ENCODE peak calls at places on chromosome 6, in eight cellular contexts. One of them, this sample, is unnamed.

GRCh38 chr6:85574932-85575598 is 18.6 kb downstream of the SNX14 start:
- DNase-seq in IMR-90: peak; percentile 89
- DNase-seq in psoas muscle: no peak
- DNase-seq in mammary epithelial cell: peak; percentile 87
- DNase-seq in right cardiac atrium: no peak
- DNase-seq in CD8-positive, alpha-beta memory T cell: no peak
- DNase-seq in PC-3: peak; percentile 70
- DNase-seq in body of pancreas: no peak
- DNase-seq in this sample: peak; percentile 68

GRCh38 chr6:357261-357790 is 34.2 kb upstream of the IRF4 start:
- DNase-seq in IMR-90: no peak
- DNase-seq in psoas muscle: no peak
- DNase-seq in mammary epithelial cell: no peak
- DNase-seq in right cardiac atrium: no peak
- DNase-seq in CD8-positive, alpha-beta memory T cell: no peak
- DNase-seq in PC-3: no peak
- DNase-seq in body of pancreas: no peak
- DNase-seq in this sample: no peak

GRCh38 chr6:163427498-163428254 is 13.2 kb downstream of the QKI start:
- DNase-seq in IMR-90: peak; percentile 82
- DNase-seq in psoas muscle: no peak
- DNase-seq in mammary epithelial cell: peak; percentile 69
- DNase-seq in right cardiac atrium: no peak
- DNase-seq in CD8-positive, alpha-beta memory T cell: no peak
- DNase-seq in PC-3: peak; percentile 47
- DNase-seq in body of pancreas: no peak
- DNase-seq in this sample: no peak

GRCh38 chr6:16338577-16339262 is 100.3 kb downstream of the GMPR start:
- DNase-seq in IMR-90: peak; percentile 100
- DNase-seq in psoas muscle: peak; percentile 81
- DNase-seq in mammary epithelial cell: peak; percentile 86
- DNase-seq in right cardiac atrium: peak; percentile 76
- DNase-seq in CD8-positive, alpha-beta memory T cell: no peak
- DNase-seq in PC-3: peak; percentile 97
- DNase-seq in body of pancreas: peak; percentile 30
- DNase-seq in this sample: peak; percentile 59

GRCh38 chr6:134626589-134626988 is 308.7 kb upstream of the SGK1 start:
- DNase-seq in IMR-90: no peak
- DNase-seq in psoas muscle: no peak
- DNase-seq in mammary epithelial cell: no peak
- DNase-seq in right cardiac atrium: no peak
- DNase-seq in CD8-positive, alpha-beta memory T cell: no peak
- DNase-seq in PC-3: no peak
- DNase-seq in body of pancreas: no peak
- DNase-seq in this sample: no peak

GRCh38 chr6:15387118-15387517 is 141.2 kb downstream of the JARID2 start:
- DNase-seq in IMR-90: peak; percentile 69
- DNase-seq in psoas muscle: no peak
- DNase-seq in mammary epithelial cell: no peak
- DNase-seq in right cardiac atrium: no peak
- DNase-seq in CD8-positive, alpha-beta memory T cell: no peak
- DNase-seq in PC-3: no peak
- DNase-seq in body of pancreas: no peak
- DNase-seq in this sample: no peak

GRCh38 chr6:90483116-90483839 is 103.6 kb downstream of the MAP3K7 start:
- DNase-seq in IMR-90: peak; percentile 49
- DNase-seq in psoas muscle: no peak
- DNase-seq in mammary epithelial cell: peak; percentile 32
- DNase-seq in right cardiac atrium: no peak
- DNase-seq in CD8-positive, alpha-beta memory T cell: no peak
- DNase-seq in PC-3: peak; percentile 51
- DNase-seq in body of pancreas: no peak
- DNase-seq in this sample: no peak

GRCh38 chr6:149821492-149821891 is 42.7 kb downstream of the LRP11 start:
- DNase-seq in IMR-90: no peak
- DNase-seq in psoas muscle: no peak
- DNase-seq in mammary epithelial cell: no peak
- DNase-seq in right cardiac atrium: no peak
- DNase-seq in CD8-positive, alpha-beta memory T cell: no peak
- DNase-seq in PC-3: no peak
- DNase-seq in body of pancreas: no peak
- DNase-seq in this sample: no peak

GRCh38 chr6:90274481-90275030 is 22.1 kb downstream of the BACH2 start:
- DNase-seq in IMR-90: no peak
- DNase-seq in psoas muscle: no peak
- DNase-seq in mammary epithelial cell: no peak
- DNase-seq in right cardiac atrium: peak; percentile 41
- DNase-seq in CD8-positive, alpha-beta memory T cell: peak; percentile 82
- DNase-seq in PC-3: no peak
- DNase-seq in body of pancreas: no peak
- DNase-seq in this sample: no peak

GRCh38 chr6:35811699-35811995 is 6.5 kb downstream of the LHFPL5 start:
- DNase-seq in IMR-90: no peak
- DNase-seq in psoas muscle: no peak
- DNase-seq in mammary epithelial cell: no peak
- DNase-seq in right cardiac atrium: no peak
- DNase-seq in CD8-positive, alpha-beta memory T cell: no peak
- DNase-seq in PC-3: no peak
- DNase-seq in body of pancreas: no peak
- DNase-seq in this sample: no peak

GRCh38 chr6:34273242-34273805 is 24.5 kb upstream of the SMIM29 start:
- DNase-seq in IMR-90: peak; percentile 26
- DNase-seq in psoas muscle: peak; percentile 34
- DNase-seq in mammary epithelial cell: no peak
- DNase-seq in right cardiac atrium: peak; percentile 78
- DNase-seq in CD8-positive, alpha-beta memory T cell: no peak
- DNase-seq in PC-3: no peak
- DNase-seq in body of pancreas: peak; percentile 44
- DNase-seq in this sample: no peak

GRCh38 chr6:154156135-154156948 is 117.3 kb downstream of the OPRM1 start:
- DNase-seq in IMR-90: peak; percentile 45
- DNase-seq in psoas muscle: no peak
- DNase-seq in mammary epithelial cell: no peak
- DNase-seq in right cardiac atrium: peak; percentile 45
- DNase-seq in CD8-positive, alpha-beta memory T cell: peak; percentile 39
- DNase-seq in PC-3: peak; percentile 33
- DNase-seq in body of pancreas: peak; percentile 29
- DNase-seq in this sample: no peak
- H3K27ac ChIP-seq in IMR-90: no peak overlapping the region
- H3K27ac ChIP-seq in psoas muscle: no peak overlapping the region
- H3K27ac ChIP-seq in mammary epithelial cell: no peak overlapping the region
- H3K27ac ChIP-seq in right cardiac atrium: no peak overlapping the region
- H3K27ac ChIP-seq in CD8-positive, alpha-beta memory T cell: peak overlapping the region; percentile 32
- H3K27ac ChIP-seq in PC-3: no peak overlapping the region
- H3K27ac ChIP-seq in body of pancreas: peak overlapping the region; percentile 50
- H3K27ac ChIP-seq in this sample: no peak overlapping the region

GRCh38 chr6:6942826-6943225 is 164.9 kb upstream of the RREB1 start:
- DNase-seq in IMR-90: peak; percentile 8
- DNase-seq in psoas muscle: peak; percentile 81
- DNase-seq in mammary epithelial cell: no peak
- DNase-seq in right cardiac atrium: peak; percentile 71
- DNase-seq in CD8-positive, alpha-beta memory T cell: no peak
- DNase-seq in PC-3: no peak
- DNase-seq in body of pancreas: no peak
- DNase-seq in this sample: no peak

GRCh38 chr6:6941201-6941600 is 166.6 kb upstream of the RREB1 start:
- DNase-seq in IMR-90: no peak
- DNase-seq in psoas muscle: no peak
- DNase-seq in mammary epithelial cell: no peak
- DNase-seq in right cardiac atrium: no peak
- DNase-seq in CD8-positive, alpha-beta memory T cell: no peak
- DNase-seq in PC-3: no peak
- DNase-seq in body of pancreas: no peak
- DNase-seq in this sample: no peak

GRCh38 chr6:6943411-6943810 is 164.3 kb upstream of the RREB1 start:
- DNase-seq in IMR-90: no peak
- DNase-seq in psoas muscle: no peak
- DNase-seq in mammary epithelial cell: no peak
- DNase-seq in right cardiac atrium: no peak
- DNase-seq in CD8-positive, alpha-beta memory T cell: no peak
- DNase-seq in PC-3: no peak
- DNase-seq in body of pancreas: no peak
- DNase-seq in this sample: no peak

DNA sequence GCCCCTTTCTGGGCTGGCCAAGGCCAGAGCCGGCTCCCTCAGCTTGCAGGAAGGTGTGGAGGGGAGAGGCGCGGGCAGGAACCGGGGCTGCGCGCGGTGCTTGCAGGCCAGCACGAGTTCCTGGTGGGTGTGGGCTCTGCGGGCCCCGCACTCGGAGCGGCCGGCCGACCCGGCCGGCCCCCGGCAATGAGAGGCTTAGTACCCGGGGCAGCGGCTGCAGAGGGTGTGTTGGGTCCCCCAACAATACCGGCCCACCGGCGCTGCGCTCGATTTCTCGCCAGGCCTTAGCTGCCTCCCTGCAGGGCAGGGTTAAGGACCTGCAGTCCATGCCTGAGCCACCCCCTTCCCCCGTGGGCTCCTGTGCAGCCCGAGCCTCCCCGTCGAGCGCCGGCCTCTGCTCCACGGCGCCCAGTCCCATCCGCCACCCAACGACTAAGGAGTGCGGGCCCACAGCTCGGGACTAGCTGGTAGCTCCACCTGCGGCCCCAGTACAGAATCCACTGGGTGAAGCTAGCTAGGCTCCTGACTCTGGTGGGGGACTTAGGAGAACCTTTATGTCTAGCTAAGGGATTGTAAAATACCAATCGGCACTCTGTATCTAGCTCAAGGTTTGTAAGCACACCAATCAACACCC is 167.6 kb upstream of the RREB1 start:
- DNase-seq in IMR-90: no peak
- DNase-seq in psoas muscle: no peak
- DNase-seq in mammary epithelial cell: no peak
- DNase-seq in right cardiac atrium: no peak
- DNase-seq in CD8-positive, alpha-beta memory T cell: no peak
- DNase-seq in PC-3: no peak
- DNase-seq in body of pancreas: no peak
- DNase-seq in this sample: no peak
- H3K27ac ChIP-seq in IMR-90: no peak overlapping the region
- H3K27ac ChIP-seq in psoas muscle: no peak overlapping the region
- H3K27ac ChIP-seq in mammary epithelial cell: no peak overlapping the region
- H3K27ac ChIP-seq in right cardiac atrium: no peak overlapping the region
- H3K27ac ChIP-seq in CD8-positive, alpha-beta memory T cell: no peak overlapping the region
- H3K27ac ChIP-seq in PC-3: no peak overlapping the region
- H3K27ac ChIP-seq in body of pancreas: no peak overlapping the region
- H3K27ac ChIP-seq in this sample: no peak overlapping the region

DNA sequence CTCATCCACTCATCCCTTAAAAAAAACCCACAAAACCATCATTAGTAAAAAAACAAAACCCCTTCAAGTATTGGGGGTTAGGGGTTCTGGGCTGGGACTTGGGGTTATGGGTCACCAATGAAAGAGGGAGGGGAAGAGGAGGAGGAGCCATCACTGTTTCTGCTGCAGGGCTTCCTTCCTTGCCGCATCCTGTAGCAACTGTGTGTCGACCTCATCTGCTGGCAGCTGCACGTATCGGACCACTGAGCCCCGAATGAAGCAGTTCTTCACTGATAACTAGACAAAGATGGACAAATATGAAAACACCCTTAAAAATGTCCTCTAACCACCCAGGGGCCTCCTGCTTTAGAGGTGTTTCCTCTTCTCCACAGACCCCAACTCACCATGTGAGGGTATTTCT is 2.1 kb upstream of the VARS1 start:
- DNase-seq in IMR-90: no peak
- DNase-seq in psoas muscle: no peak
- DNase-seq in mammary epithelial cell: no peak
- DNase-seq in right cardiac atrium: peak; percentile 7
- DNase-seq in CD8-positive, alpha-beta memory T cell: no peak
- DNase-seq in PC-3: no peak
- DNase-seq in body of pancreas: no peak
- DNase-seq in this sample: no peak
- H3K27ac ChIP-seq in IMR-90: no peak overlapping the region
- H3K27ac ChIP-seq in psoas muscle: peak overlapping the region; percentile 10
- H3K27ac ChIP-seq in mammary epithelial cell: no peak overlapping the region
- H3K27ac ChIP-seq in right cardiac atrium: no peak overlapping the region
- H3K27ac ChIP-seq in CD8-positive, alpha-beta memory T cell: no peak overlapping the region
- H3K27ac ChIP-seq in PC-3: no peak overlapping the region
- H3K27ac ChIP-seq in body of pancreas: no peak overlapping the region
- H3K27ac ChIP-seq in this sample: peak overlapping the region; percentile 94

GRCh38 chr6:142943746-142944125 is 1.2 kb downstream of the HIVEP2 start:
- DNase-seq in IMR-90: peak; percentile 48
- DNase-seq in psoas muscle: no peak
- DNase-seq in mammary epithelial cell: peak; percentile 55
- DNase-seq in right cardiac atrium: peak; percentile 50
- DNase-seq in CD8-positive, alpha-beta memory T cell: peak; percentile 37
- DNase-seq in PC-3: peak; percentile 23
- DNase-seq in body of pancreas: peak; percentile 25
- DNase-seq in this sample: no peak
- H3K27ac ChIP-seq in IMR-90: peak overlapping the region; percentile 93
- H3K27ac ChIP-seq in psoas muscle: peak overlapping the region; percentile 99
- H3K27ac ChIP-seq in mammary epithelial cell: peak overlapping the region; percentile 93
- H3K27ac ChIP-seq in right cardiac atrium: peak overlapping the region; percentile 99
- H3K27ac ChIP-seq in CD8-positive, alpha-beta memory T cell: peak overlapping the region; percentile 98
- H3K27ac ChIP-seq in PC-3: peak overlapping the region; percentile 76
- H3K27ac ChIP-seq in body of pancreas: peak overlapping the region; percentile 100
- H3K27ac ChIP-seq in this sample: peak overlapping the region; percentile 97

GRCh38 chr6:113350521-113350920 is 506.6 kb upstream of the MARCKS start:
- DNase-seq in IMR-90: peak; percentile 40
- DNase-seq in psoas muscle: no peak
- DNase-seq in mammary epithelial cell: no peak
- DNase-seq in right cardiac atrium: no peak
- DNase-seq in CD8-positive, alpha-beta memory T cell: no peak
- DNase-seq in PC-3: no peak
- DNase-seq in body of pancreas: no peak
- DNase-seq in this sample: no peak
- H3K27ac ChIP-seq in IMR-90: peak overlapping the region; percentile 64
- H3K27ac ChIP-seq in psoas muscle: no peak overlapping the region
- H3K27ac ChIP-seq in mammary epithelial cell: no peak overlapping the region
- H3K27ac ChIP-seq in right cardiac atrium: no peak overlapping the region
- H3K27ac ChIP-seq in CD8-positive, alpha-beta memory T cell: no peak overlapping the region
- H3K27ac ChIP-seq in PC-3: no peak overlapping the region
- H3K27ac ChIP-seq in body of pancreas: no peak overlapping the region
- H3K27ac ChIP-seq in this sample: peak overlapping the region; percentile 95

DNA sequence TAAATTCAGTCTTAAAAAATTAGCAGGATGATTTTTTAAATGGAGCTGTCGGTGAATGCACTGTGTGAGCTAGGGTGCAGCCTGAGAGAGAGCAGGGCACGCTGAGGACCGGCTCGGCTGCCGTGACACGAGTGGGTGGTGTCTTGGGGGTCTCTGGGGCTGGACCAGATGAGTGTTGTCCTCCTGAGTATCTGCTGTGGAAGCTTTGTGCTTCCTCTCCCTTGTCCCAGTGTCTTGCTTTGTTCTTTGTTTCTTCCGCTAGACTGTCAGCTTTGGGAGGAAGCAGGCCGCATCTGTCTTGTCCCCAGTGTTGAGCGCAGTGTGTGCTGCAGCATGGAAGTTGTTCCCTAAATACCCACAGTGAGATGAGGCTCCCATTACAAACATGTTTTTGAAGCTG is 89.4 kb downstream of the RTN4IP1 start:
- DNase-seq in IMR-90: no peak
- DNase-seq in psoas muscle: no peak
- DNase-seq in mammary epithelial cell: no peak
- DNase-seq in right cardiac atrium: no peak
- DNase-seq in CD8-positive, alpha-beta memory T cell: no peak
- DNase-seq in PC-3: no peak
- DNase-seq in body of pancreas: no peak
- DNase-seq in this sample: no peak
- H3K27ac ChIP-seq in IMR-90: no peak overlapping the region
- H3K27ac ChIP-seq in psoas muscle: no peak overlapping the region
- H3K27ac ChIP-seq in mammary epithelial cell: no peak overlapping the region
- H3K27ac ChIP-seq in right cardiac atrium: no peak overlapping the region
- H3K27ac ChIP-seq in CD8-positive, alpha-beta memory T cell: no peak overlapping the region
- H3K27ac ChIP-seq in PC-3: no peak overlapping the region
- H3K27ac ChIP-seq in body of pancreas: no peak overlapping the region
- H3K27ac ChIP-seq in this sample: no peak overlapping the region

GRCh38 chr6:56644366-56644765 is 1.7 kb upstream of the DST start:
- DNase-seq in IMR-90: no peak
- DNase-seq in psoas muscle: no peak
- DNase-seq in mammary epithelial cell: no peak
- DNase-seq in right cardiac atrium: no peak
- DNase-seq in CD8-positive, alpha-beta memory T cell: no peak
- DNase-seq in PC-3: no peak
- DNase-seq in body of pancreas: no peak
- DNase-seq in this sample: no peak
- H3K27ac ChIP-seq in IMR-90: no peak overlapping the region
- H3K27ac ChIP-seq in psoas muscle: peak overlapping the region; percentile 53
- H3K27ac ChIP-seq in mammary epithelial cell: no peak overlapping the region
- H3K27ac ChIP-seq in right cardiac atrium: peak overlapping the region; percentile 36
- H3K27ac ChIP-seq in CD8-positive, alpha-beta memory T cell: no peak overlapping the region
- H3K27ac ChIP-seq in PC-3: no peak overlapping the region
- H3K27ac ChIP-seq in body of pancreas: no peak overlapping the region
- H3K27ac ChIP-seq in this sample: peak overlapping the region; percentile 87